ENCODE peak calls at places on chromosomes 1 and 21, in six cellular contexts. One of them, this sample, is unnamed.

GRCh38 chr1:47333578-47333921 is at the start of gene CMPK1:
- DNase-seq in kidney epithelial cell: peak
- DNase-seq in stimulated activated CD4-positive, alpha-beta T cell treated with anti-CD3 and anti-CD28 coated beads, Interleukin-12 subunit alpha, Interleukin-12 subunit beta, amount 100 ng/mL, for 24 hours: peak
- DNase-seq in NCI-H1105: peak
- DNase-seq in HEK293T: peak
- DNase-seq in NCI-H774: peak
- DNase-seq in this sample: peak

GRCh38 chr1:30328401-30329262 is 394.8 kb downstream of the MATN1 start:
- DNase-seq in HEK293T: no peak
- DNase-seq in stimulated activated CD4-positive, alpha-beta T cell treated with anti-CD3 and anti-CD28 coated beads, Interleukin-12 subunit alpha, Interleukin-12 subunit beta, amount 100 ng/mL, for 24 hours: no peak
- DNase-seq in NCI-H774: no peak
- DNase-seq in NCI-H1105: no peak
- DNase-seq in kidney epithelial cell: no peak
- DNase-seq in this sample: no peak

GRCh38 chr1:23548704-23549143 is 10.6 kb downstream of the ID3 start:
- DNase-seq in kidney epithelial cell: no peak
- DNase-seq in stimulated activated CD4-positive, alpha-beta T cell treated with anti-CD3 and anti-CD28 coated beads, Interleukin-12 subunit alpha, Interleukin-12 subunit beta, amount 100 ng/mL, for 24 hours: no peak
- DNase-seq in HEK293T: no peak
- DNase-seq in NCI-H1105: no peak
- DNase-seq in NCI-H774: no peak
- DNase-seq in this sample: no peak

GRCh38 chr1:153428073-153428638 is 11.8 kb downstream of the S100A7A start:
- DNase-seq in NCI-H1105: no peak
- DNase-seq in stimulated activated CD4-positive, alpha-beta T cell treated with anti-CD3 and anti-CD28 coated beads, Interleukin-12 subunit alpha, Interleukin-12 subunit beta, amount 100 ng/mL, for 24 hours: no peak
- DNase-seq in HEK293T: no peak
- DNase-seq in NCI-H774: no peak
- DNase-seq in kidney epithelial cell: no peak
- DNase-seq in this sample: no peak

GRCh38 chr1:54331091-54331772 is 75.0 kb downstream of the SSBP3 start:
- DNase-seq in NCI-H1105: no peak
- DNase-seq in NCI-H774: no peak
- DNase-seq in kidney epithelial cell: no peak
- DNase-seq in stimulated activated CD4-positive, alpha-beta T cell treated with anti-CD3 and anti-CD28 coated beads, Interleukin-12 subunit alpha, Interleukin-12 subunit beta, amount 100 ng/mL, for 24 hours: no peak
- DNase-seq in HEK293T: no peak
- DNase-seq in this sample: peak

GRCh38 chr1:153613406-153613805 is 469 bp upstream of the S100A16 start:
- DNase-seq in stimulated activated CD4-positive, alpha-beta T cell treated with anti-CD3 and anti-CD28 coated beads, Interleukin-12 subunit alpha, Interleukin-12 subunit beta, amount 100 ng/mL, for 24 hours: no peak
- DNase-seq in NCI-H774: no peak
- DNase-seq in NCI-H1105: no peak
- DNase-seq in HEK293T: no peak
- DNase-seq in kidney epithelial cell: no peak
- DNase-seq in this sample: no peak

GRCh38 chr21:26093094-26093493 is 77.5 kb downstream of the APP start:
- DNase-seq in HEK293T: peak
- DNase-seq in NCI-H1105: no peak
- DNase-seq in stimulated activated CD4-positive, alpha-beta T cell treated with anti-CD3 and anti-CD28 coated beads, Interleukin-12 subunit alpha, Interleukin-12 subunit beta, amount 100 ng/mL, for 24 hours: no peak
- DNase-seq in NCI-H774: no peak
- DNase-seq in kidney epithelial cell: no peak
- DNase-seq in this sample: no peak

GRCh38 chr1:6996371-6996770 is 211.1 kb downstream of the CAMTA1 start:
- DNase-seq in stimulated activated CD4-positive, alpha-beta T cell treated with anti-CD3 and anti-CD28 coated beads, Interleukin-12 subunit alpha, Interleukin-12 subunit beta, amount 100 ng/mL, for 24 hours: no peak
- DNase-seq in NCI-H1105: no peak
- DNase-seq in HEK293T: no peak
- DNase-seq in NCI-H774: no peak
- DNase-seq in kidney epithelial cell: no peak
- DNase-seq in this sample: no peak

GRCh38 chr1:89519779-89520358 is 4.8 kb upstream of the LRRC8B start:
- DNase-seq in kidney epithelial cell: no peak
- DNase-seq in NCI-H774: no peak
- DNase-seq in stimulated activated CD4-positive, alpha-beta T cell treated with anti-CD3 and anti-CD28 coated beads, Interleukin-12 subunit alpha, Interleukin-12 subunit beta, amount 100 ng/mL, for 24 hours: peak
- DNase-seq in HEK293T: peak
- DNase-seq in NCI-H1105: peak
- DNase-seq in this sample: no peak

GRCh38 chr1:110605901-110606783 is at the start of gene KCNA2:
- DNase-seq in HEK293T: peak
- DNase-seq in kidney epithelial cell: no peak
- DNase-seq in stimulated activated CD4-positive, alpha-beta T cell treated with anti-CD3 and anti-CD28 coated beads, Interleukin-12 subunit alpha, Interleukin-12 subunit beta, amount 100 ng/mL, for 24 hours: no peak
- DNase-seq in NCI-H774: no peak
- DNase-seq in NCI-H1105: peak
- DNase-seq in this sample: peak

GRCh38 chr21:40845621-40846020 is 1.3 kb downstream of the DSCAM start:
- DNase-seq in NCI-H1105: no peak
- DNase-seq in NCI-H774: no peak
- DNase-seq in HEK293T: no peak
- DNase-seq in stimulated activated CD4-positive, alpha-beta T cell treated with anti-CD3 and anti-CD28 coated beads, Interleukin-12 subunit alpha, Interleukin-12 subunit beta, amount 100 ng/mL, for 24 hours: no peak
- DNase-seq in kidney epithelial cell: no peak
- DNase-seq in this sample: no peak

GRCh38 chr1:94209425-94209824 is 28.0 kb downstream of the ARHGAP29 start:
- DNase-seq in NCI-H1105: no peak
- DNase-seq in kidney epithelial cell: no peak
- DNase-seq in stimulated activated CD4-positive, alpha-beta T cell treated with anti-CD3 and anti-CD28 coated beads, Interleukin-12 subunit alpha, Interleukin-12 subunit beta, amount 100 ng/mL, for 24 hours: no peak
- DNase-seq in NCI-H774: no peak
- DNase-seq in HEK293T: no peak
- DNase-seq in this sample: no peak

This sample was measured in amygdala.